ENCODE peak calls at places on chromosomes 2 and 18, in five cellular contexts. Q is stomach, I is body of pancreas, K is HepG2, T is sigmoid colon. H is an unnamed sample.

GRCh38 chr18:48229445-48230052 is 179.6 kb downstream of the ZBTB7C start:
- DNase-seq in Q (no peak), I (no peak), K (no peak), T (no peak), H (peak; percentile 45)

GRCh38 chr2:58047373-58047674 is 718 bp downstream of the VRK2 start:
- DNase-seq in Q (no peak), I (no peak), K (no peak), T (no peak), H (no peak)

GRCh38 chr2:128512664-128513415 is 194.2 kb upstream of the HS6ST1 start:
- DNase-seq in Q (no peak), I (no peak), K (no peak), T (no peak), H (no peak)

GRCh38 chr18:13137939-13138821 is 80.4 kb upstream of the LDLRAD4 start:
- DNase-seq in Q (peak; percentile 79), I (peak; percentile 65), K (peak; percentile 99), T (peak; percentile 89), H (peak; percentile 68)

GRCh38 chr2:189305291-189305943 is 125.9 kb upstream of the COL5A2 start:
- DNase-seq in Q (no peak), I (no peak), K (no peak), T (no peak), H (no peak)

GRCh38 chr2:97654324-97654723 is 8.5 kb downstream of the COX5B start:
- DNase-seq in Q (no peak), I (no peak), K (no peak), T (no peak), H (no peak)

GRCh38 chr18:74459877-74460276 is 2.8 kb upstream of the DIPK1C start:
- DNase-seq in Q (no peak), I (no peak), K (no peak), T (no peak), H (no peak)

GRCh38 chr2:216688731-216689360 is 6.5 kb downstream of the IGFBP5 start:
- DNase-seq in Q (peak; percentile 62), I (no peak), K (no peak), T (peak; percentile 92), H (peak; percentile 47)

GRCh38 chr18:9916814-9917213 is 3.0 kb downstream of the VAPA start:
- DNase-seq in Q (no peak), I (no peak), K (no peak), T (no peak), H (no peak)

GRCh38 chr2:65278450-65279030 is 50.9 kb downstream of the ACTR2 start:
- DNase-seq in Q (no peak), I (no peak), K (no peak), T (no peak), H (no peak)

GRCh38 chr2:190261851-190262250 is 57.8 kb downstream of the HIBCH start:
- DNase-seq in Q (no peak), I (no peak), K (no peak), T (no peak), H (no peak)

GRCh38 chr2:34578641-34579040 is 979.5 kb upstream of the FAM98A start:
- DNase-seq in Q (no peak), I (no peak), K (no peak), T (no peak), H (no peak)

GRCh38 chr2:204315236-204315662 is 230.0 kb upstream of the PARD3B start:
- DNase-seq in Q (peak; percentile 51), I (peak; percentile 44), K (no peak), T (peak; percentile 76), H (no peak)

GRCh38 chr2:9191044-9191481 is 15.5 kb upstream of the ASAP2 start:
- DNase-seq in Q (peak; percentile 68), I (peak; percentile 89), K (peak; percentile 82), T (peak; percentile 96), H (peak; percentile 48)

GRCh38 chr18:1708006-1708405 is 803.3 kb downstream of the ADCYAP1 start:
- DNase-seq in Q (no peak), I (no peak), K (no peak), T (no peak), H (no peak)

GRCh38 chr2:80312282-80312839 is 7.8 kb upstream of the LRRTM1 start:
- DNase-seq in Q (no peak), I (no peak), K (no peak), T (no peak), H (no peak)

GRCh38 chr2:200226652-200227426 is 79.7 kb upstream of the SPATS2L start:
- DNase-seq in Q (no peak), I (peak; percentile 12), K (no peak), T (no peak), H (no peak)

GRCh38 chr18:13868501-13869271 is 44.7 kb downstream of the MC5R start:
- DNase-seq in Q (no peak), I (no peak), K (no peak), T (no peak), H (no peak)

GRCh38 chr18:36185157-36185556 is 2.1 kb upstream of the MOCOS start:
- DNase-seq in Q (no peak), I (no peak), K (no peak), T (no peak), H (no peak)

GRCh38 chr2:28393115-28393836 is 618 bp downstream of the FOSL2 start:
- DNase-seq in Q (peak; percentile 69), I (peak; percentile 73), K (no peak), T (peak; percentile 84), H (peak; percentile 81)

GRCh38 chr2:43818761-43819160 is 19.9 kb downstream of the ABCG5 start:
- DNase-seq in Q (peak; percentile 66), I (peak; percentile 53), K (no peak), T (no peak), H (no peak)

GRCh38 chr2:233082934-233083755 is 23.0 kb downstream of the INPP5D start:
- DNase-seq in Q (no peak), I (no peak), K (no peak), T (peak; percentile 41), H (no peak)

GRCh38 chr2:160144278-160144990 is 55.6 kb downstream of the ITGB6 start:
- DNase-seq in Q (no peak), I (no peak), K (no peak), T (no peak), H (no peak)

GRCh38 chr2:12684471-12684936 is 32.2 kb upstream of the TRIB2 start:
- DNase-seq in Q (no peak), I (no peak), K (no peak), T (peak; percentile 71), H (no peak)

GRCh38 chr2:69054431-69054830 is 41.5 kb downstream of the ANTXR1 start:
- DNase-seq in Q (no peak), I (no peak), K (no peak), T (no peak), H (no peak)

GRCh38 chr2:39121523-39122063 is 742 bp upstream of the SOS1 start:
- DNase-seq in Q (no peak), I (no peak), K (no peak), T (no peak), H (no peak)

DNA sequence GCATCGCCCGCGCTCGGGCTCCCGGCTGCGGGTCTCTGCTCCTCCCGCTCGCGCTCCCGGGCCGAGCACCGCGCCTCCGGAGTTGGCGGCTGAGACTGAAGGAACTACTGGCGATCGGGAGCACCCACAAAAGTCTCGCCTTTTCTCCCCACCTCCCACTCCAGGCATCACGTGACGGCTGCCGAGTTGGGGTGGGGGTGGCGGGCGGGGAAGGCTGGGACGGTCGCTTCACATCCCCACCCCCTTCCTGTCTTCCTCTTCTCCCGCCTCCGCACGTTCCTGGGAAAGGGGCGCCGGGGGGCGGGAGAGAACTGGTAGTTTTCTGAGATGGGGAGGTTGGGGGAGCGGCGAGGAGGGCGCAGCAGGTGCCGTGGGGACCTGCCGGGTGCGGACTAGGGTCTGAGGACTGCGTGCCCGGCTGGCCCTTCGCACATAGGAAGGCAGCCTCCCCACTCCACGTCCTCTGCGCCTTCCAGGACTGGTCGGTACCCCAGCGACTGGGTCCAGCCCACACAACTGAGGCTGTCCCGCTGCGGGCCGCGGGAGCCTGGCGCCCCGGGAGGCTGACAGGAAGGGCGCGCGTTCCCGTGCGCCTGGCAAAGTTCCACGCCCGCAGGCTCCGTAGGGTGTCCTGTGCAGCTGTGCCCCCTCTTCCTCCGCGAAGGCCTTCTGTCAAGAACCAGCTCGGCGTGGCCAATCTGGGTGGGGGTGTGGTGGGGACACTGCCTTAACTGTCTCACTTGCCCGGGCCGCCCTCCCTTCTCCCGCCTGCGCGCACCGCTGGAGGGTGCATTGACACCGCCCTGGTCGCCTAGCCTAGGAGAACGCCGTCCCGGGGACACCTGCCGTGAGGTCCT is at the start of gene LYPD1:
- DNase-seq in Q (no peak), I (peak; percentile 46), K (no peak), T (peak; percentile 59), H (peak; percentile 22)
- TF ChIP-seq POLR2A in Q (no peak), I (no peak), K (no peak), T (no peak), H (no peak)

GRCh38 chr2:16487686-16488085 is 177.9 kb downstream of the CYRIA start:
- DNase-seq in Q (peak; percentile 27), I (peak; percentile 41), K (peak; percentile 34), T (no peak), H (no peak)
- TF ChIP-seq CTCF in Q (peak; percentile 34), I (peak; percentile 66), K (peak; percentile 71), T (no peak), H (peak; percentile 45)

GRCh38 chr2:25597881-25598280 is 75.5 kb downstream of the DTNB start:
- DNase-seq in Q (no peak), I (no peak), K (no peak), T (no peak), H (no peak)

GRCh38 chr2:25598911-25599310 is 74.5 kb downstream of the DTNB start:
- DNase-seq in Q (no peak), I (no peak), K (no peak), T (no peak), H (no peak)

GRCh38 chr2:25595393-25595792 is 78.0 kb downstream of the DTNB start:
- DNase-seq in Q (no peak), I (no peak), K (no peak), T (no peak), H (no peak)

GRCh38 chr2:25596506-25596905 is 76.9 kb downstream of the DTNB start:
- DNase-seq in Q (no peak), I (no peak), K (no peak), T (no peak), H (no peak)

DNA sequence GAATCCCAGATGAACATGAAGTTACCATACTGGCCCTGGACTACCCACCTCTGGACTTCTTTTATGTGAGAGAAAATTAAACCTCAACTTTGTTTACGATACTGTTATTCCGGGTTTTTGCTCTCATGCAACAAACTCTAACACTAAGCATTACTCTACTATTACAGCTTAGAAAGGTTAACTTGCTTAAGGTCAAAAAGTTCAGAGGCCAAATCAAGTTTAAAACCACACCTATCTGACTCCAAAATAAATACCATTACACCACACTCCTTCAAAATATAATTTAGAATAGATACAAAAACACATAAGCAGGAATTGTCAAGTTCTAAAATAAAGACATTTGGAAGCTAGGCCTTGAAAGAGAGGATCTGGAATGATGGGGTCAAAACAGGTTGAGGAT is 75.0 kb downstream of the DTNB start:
- DNase-seq in Q (no peak), I (no peak), K (no peak), T (no peak), H (no peak)
- H3K4me3 ChIP-seq in Q (no peak overlapping the region), I (no peak overlapping the region), K (no peak overlapping the region), T (no peak overlapping the region), H (no peak overlapping the region)

GRCh38 chr2:182715896-182716664 is at the start of gene DNAJC10:
- DNase-seq in Q (peak; percentile 88), I (peak; percentile 93), K (peak; percentile 87), T (peak; percentile 90), H (peak; percentile 89)
- TF ChIP-seq POLR2A in Q (no peak), I (peak; percentile 80), K (peak; percentile 77), T (no peak), H (no peak)

DNA sequence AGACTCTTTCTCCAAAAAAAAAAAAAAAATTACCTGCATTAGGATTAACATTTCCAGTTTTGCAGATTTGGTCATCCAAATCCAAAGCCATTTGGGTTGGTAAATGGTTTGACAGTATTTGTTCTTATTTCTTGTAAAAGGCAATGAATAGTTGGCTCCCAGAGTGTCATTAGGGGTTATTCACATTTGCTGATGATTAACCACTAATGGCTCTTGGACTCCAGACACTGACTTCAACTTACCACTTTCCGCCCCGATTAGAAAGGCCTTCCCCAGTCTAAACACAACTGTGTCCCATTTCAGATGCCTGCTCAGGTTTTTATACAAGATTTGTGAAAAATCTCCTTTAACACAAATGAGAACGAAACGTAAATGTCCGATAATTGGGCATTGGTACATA is 9.6 kb upstream of the TGIF1 start:
- DNase-seq in Q (no peak), I (no peak), K (no peak), T (no peak), H (no peak)
- TF ChIP-seq CTCF in Q (no peak), I (no peak), K (no peak), T (no peak), H (no peak)